ENCODE peak calls at places on chromosomes 2 and 18, in five cellular contexts. O is tibial nerve, I is GM06990, D is body of pancreas, A is bronchial epithelial cell. U is an unnamed sample.
A peak's percentile ranks its signal among the peaks of the same experiment; 100 is the strongest.

GRCh38 chr18:77249583-77250500 is at the start of gene GALR1:
- DNase-seq in O (no peak), I (peak; percentile 11), D (no peak), A (no peak), U (no peak)

GRCh38 chr2:238290715-238291549 is 2.5 kb upstream of the PER2 start:
- DNase-seq in O (no peak), I (no peak), D (no peak), A (peak; percentile 40), U (peak; percentile 53)

GRCh38 chr2:209766613-209767012 is 5.0 kb upstream of the UNC80 start:
- DNase-seq in O (no peak), I (no peak), D (no peak), A (no peak), U (no peak)

GRCh38 chr2:209790066-209790728 is 18.6 kb downstream of the UNC80 start:
- DNase-seq in O (no peak), I (no peak), D (no peak), A (no peak), U (no peak)

GRCh38 chr2:230455005-230455684 is 39.1 kb downstream of the SP100 start:
- DNase-seq in O (no peak), I (peak; percentile 50), D (no peak), A (no peak), U (no peak)

GRCh38 chr2:73942664-73943063 is 16.0 kb downstream of the DGUOK start:
- DNase-seq in O (no peak), I (no peak), D (no peak), A (no peak), U (no peak)

GRCh38 chr2:215332876-215333600 is 21.2 kb downstream of the ATIC start:
- DNase-seq in O (no peak), I (no peak), D (no peak), A (no peak), U (no peak)

GRCh38 chr2:208096080-208096479 is 28.2 kb downstream of the CRYGD start:
- DNase-seq in O (no peak), I (no peak), D (no peak), A (no peak), U (no peak)

GRCh38 chr18:11689972-11690570 is 1.0 kb downstream of the GNAL start:
- DNase-seq in O (no peak), I (no peak), D (no peak), A (peak; percentile 43), U (no peak)

GRCh38 chr2:171964328-171964727 is 35.4 kb upstream of the METAP1D start:
- DNase-seq in O (no peak), I (no peak), D (no peak), A (no peak), U (no peak)

GRCh38 chr2:122491011-122491410 is 735.6 kb downstream of the TSN start:
- DNase-seq in O (no peak), I (no peak), D (no peak), A (peak; percentile 61), U (no peak)

GRCh38 chr2:9422321-9423099 is 818 bp downstream of the ITGB1BP1 start:
- DNase-seq in O (no peak), I (no peak), D (peak; percentile 53), A (no peak), U (no peak)

DNA sequence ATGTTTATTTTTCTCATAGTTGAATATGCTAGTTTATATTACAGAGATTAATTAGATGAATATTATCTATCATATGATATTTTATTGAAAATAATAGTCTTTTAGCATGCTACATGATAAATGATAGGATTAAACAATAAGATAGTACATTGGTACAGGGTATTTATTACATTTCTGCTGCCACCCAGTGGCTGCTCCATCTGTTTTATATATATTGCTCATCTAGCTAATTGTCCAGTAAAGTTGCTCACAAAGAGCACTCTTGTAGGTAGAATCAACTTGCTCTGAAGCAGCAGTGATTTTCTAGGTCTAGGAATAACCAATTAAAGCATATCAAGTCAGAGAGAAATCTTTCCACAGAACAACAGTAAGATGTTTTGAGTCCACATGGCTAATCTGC is 183.3 kb downstream of the ASXL3 start:
- DNase-seq in O (peak; percentile 35), I (no peak), D (peak; percentile 48), A (peak; percentile 45), U (no peak)
- TF ChIP-seq CTCF in O (peak; percentile 20), I (peak; percentile 37), D (peak; percentile 16), A (peak; percentile 23), U (no peak)

GRCh38 chr18:42707080-42707479 is 408.4 kb downstream of the RIT2 start:
- DNase-seq in O (no peak), I (no peak), D (no peak), A (no peak), U (no peak)

GRCh38 chr18:42706029-42706608 is 409.4 kb downstream of the RIT2 start:
- DNase-seq in O (no peak), I (no peak), D (no peak), A (no peak), U (no peak)

GRCh38 chr18:42712065-42712464 is 403.4 kb downstream of the RIT2 start:
- DNase-seq in O (no peak), I (no peak), D (no peak), A (no peak), U (no peak)

GRCh38 chr18:42706618-42707017 is 408.9 kb downstream of the RIT2 start:
- DNase-seq in O (no peak), I (no peak), D (peak; percentile 12), A (peak; percentile 97), U (peak; percentile 78)
- TF ChIP-seq CTCF in O (no peak), I (no peak), D (no peak), A (no peak), U (no peak)

DNA sequence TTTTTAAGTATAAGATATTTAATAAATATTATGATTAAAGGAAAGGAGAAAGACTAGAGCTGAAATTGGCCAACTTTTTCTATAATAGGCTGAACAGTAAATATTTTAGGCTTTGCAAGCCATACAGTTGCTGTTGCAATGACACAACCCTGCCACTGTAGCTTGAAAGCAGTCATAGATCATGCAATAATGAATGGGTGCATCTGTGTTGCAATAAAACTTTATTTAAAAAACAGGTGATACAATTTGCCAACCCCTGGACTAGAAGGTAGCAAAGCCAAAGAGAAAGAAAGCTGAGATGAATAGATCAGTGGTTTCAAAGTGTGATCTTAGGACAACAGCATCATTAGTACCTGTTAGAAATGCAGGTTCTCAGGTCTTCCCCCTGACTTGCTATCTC is 219.1 kb downstream of the SETBP1 start:
- DNase-seq in O (no peak), I (no peak), D (no peak), A (no peak), U (no peak)
- TF ChIP-seq CTCF in O (no peak), I (no peak), D (peak; percentile 13), A (no peak), U (no peak)

DNA sequence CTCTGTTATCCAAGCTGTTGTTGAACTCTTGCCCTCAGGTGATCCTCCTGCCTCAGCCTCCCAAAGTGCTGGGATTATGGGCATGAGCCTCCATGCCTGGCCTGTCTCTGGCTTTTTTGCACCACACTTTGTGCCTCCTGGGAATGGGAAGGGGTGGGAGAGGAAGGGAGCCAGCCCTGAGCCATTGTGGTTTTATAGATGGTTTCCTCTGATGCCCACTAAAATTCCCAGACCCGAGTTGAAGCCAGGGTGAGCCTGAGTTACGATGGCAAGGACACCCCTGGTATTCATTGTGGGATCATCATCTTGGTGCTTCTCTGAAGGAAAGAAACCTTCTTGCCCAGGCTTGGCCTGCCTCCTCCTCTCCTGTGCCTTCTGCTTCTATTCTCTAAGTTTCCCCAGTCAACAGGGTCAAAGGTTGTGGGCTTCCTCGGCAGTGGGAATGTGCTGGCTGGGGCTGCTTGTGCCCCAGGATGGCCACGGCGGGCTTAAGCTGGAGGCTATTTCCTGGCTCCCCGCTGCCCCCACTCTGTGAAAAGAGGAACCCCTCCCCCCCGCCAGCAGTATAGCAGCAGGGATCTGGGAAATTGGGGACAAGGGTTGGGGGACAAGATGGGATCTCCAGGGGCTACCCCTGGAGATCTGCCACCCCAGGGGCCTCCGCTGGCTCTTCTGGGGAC is 106.2 kb downstream of the STPG4 start:
- DNase-seq in O (no peak), I (no peak), D (no peak), A (no peak), U (no peak)
- TF ChIP-seq CTCF in O (no peak), I (no peak), D (no peak), A (no peak), U (no peak)

GRCh38 chr2:231928481-231928880 is 2.3 kb upstream of the NPPC start:
- DNase-seq in O (no peak), I (no peak), D (no peak), A (no peak), U (peak; percentile 62)
- TF ChIP-seq CTCF in O (no peak), I (no peak), D (no peak), A (no peak), U (no peak)

DNA sequence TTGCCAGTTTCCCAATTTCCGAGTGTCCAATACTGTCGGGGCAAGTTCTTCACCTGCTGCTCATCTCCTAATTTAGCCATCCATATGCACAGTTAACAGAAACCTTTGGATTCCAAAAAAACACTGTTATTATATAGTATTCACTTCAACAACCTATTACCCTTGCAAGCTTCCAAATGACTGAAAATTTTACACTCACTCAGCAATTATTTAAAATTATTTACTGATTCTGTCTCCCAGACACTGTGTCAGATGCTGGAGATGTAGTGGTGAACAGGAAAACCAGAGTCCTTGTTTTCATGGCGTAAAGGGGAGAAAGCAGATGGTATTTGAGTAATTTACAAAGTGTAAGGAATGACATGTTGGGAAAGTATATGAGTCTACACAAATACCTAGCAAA is 53.7 kb upstream of the BMPR2 start:
- DNase-seq in O (no peak), I (no peak), D (no peak), A (no peak), U (no peak)
- TF ChIP-seq CTCF in O (no peak), I (no peak), D (no peak), A (no peak), U (no peak)

GRCh38 chr2:232325324-232326273 is 53.0 kb upstream of the ALPP start:
- DNase-seq in O (no peak), I (no peak), D (peak; percentile 74), A (no peak), U (peak; percentile 63)
- TF ChIP-seq CTCF in O (peak; percentile 76), I (peak; percentile 42), D (peak; percentile 53), A (peak; percentile 54), U (peak; percentile 24)

U was measured in suprapubic skin.